ENCODE peak calls at places on chromosomes 1 and 21, in five cellular contexts. D is stomach, B is GM12891, S is endothelial cell of umbilical vein, G is HCT116. H is an unnamed sample.

GRCh38 chr1:165893507-165893906 is 66.1 kb downstream of the UCK2 start:
- DNase-seq in D (no peak), B (no peak), S (no peak), G (no peak), H (no peak)

GRCh38 chr21:37658121-37658993 is 257.9 kb downstream of the KCNJ6 start:
- DNase-seq in D (no peak), B (no peak), S (no peak), G (no peak), H (no peak)

GRCh38 chr1:209710098-209710497 is 5.5 kb downstream of the HSD11B1 start:
- DNase-seq in D (no peak), B (no peak), S (no peak), G (no peak), H (no peak)

GRCh38 chr21:31203371-31204054 is 140.5 kb downstream of the TIAM1 start:
- DNase-seq in D (no peak), B (no peak), S (no peak), G (peak; percentile 18), H (no peak)

GRCh38 chr1:246117066-246117791 is 389.9 kb downstream of the SMYD3 start:
- DNase-seq in D (peak; percentile 31), B (peak; percentile 20), S (peak; percentile 70), G (no peak), H (peak; percentile 8)

GRCh38 chr1:103496014-103496635 is 29.4 kb upstream of the RNPC3 start:
- DNase-seq in D (no peak), B (no peak), S (no peak), G (no peak), H (no peak)

GRCh38 chr1:3399732-3400131 is 54.7 kb upstream of the ARHGEF16 start:
- DNase-seq in D (no peak), B (no peak), S (no peak), G (no peak), H (no peak)

GRCh38 chr1:79220509-79220908 is 214.0 kb upstream of the ADGRL4 start:
- DNase-seq in D (no peak), B (no peak), S (no peak), G (no peak), H (no peak)

GRCh38 chr1:84377480-84378095 is 20.7 kb upstream of the DNASE2B start:
- DNase-seq in D (no peak), B (no peak), S (no peak), G (no peak), H (no peak)

GRCh38 chr1:113797472-113797871 is 14.8 kb downstream of the RSBN1 start:
- DNase-seq in D (no peak), B (no peak), S (no peak), G (no peak), H (no peak)

GRCh38 chr1:7346070-7346596 is 425.0 kb upstream of the VAMP3 start:
- DNase-seq in D (no peak), B (no peak), S (no peak), G (no peak), H (no peak)

GRCh38 chr21:34835526-34835925 is 166.7 kb downstream of the CLIC6 start:
- DNase-seq in D (no peak), B (no peak), S (no peak), G (no peak), H (no peak)
- TF ChIP-seq POLR2AphosphoS5 in D (no peak), B (no peak), S (no peak), G (no peak), H (no peak)

GRCh38 chr21:42343963-42344510 is 6.8 kb downstream of the TFF2 start:
- DNase-seq in D (no peak), B (no peak), S (no peak), G (no peak), H (no peak)

GRCh38 chr21:42343556-42343955 is 7.2 kb downstream of the TFF2 start:
- DNase-seq in D (no peak), B (no peak), S (no peak), G (no peak), H (no peak)

GRCh38 chr21:42340187-42340586 is 10.6 kb downstream of the TFF2 start:
- DNase-seq in D (no peak), B (no peak), S (no peak), G (no peak), H (no peak)

GRCh38 chr21:42343101-42343500 is 7.7 kb downstream of the TFF2 start:
- DNase-seq in D (no peak), B (no peak), S (no peak), G (no peak), H (no peak)

DNA sequence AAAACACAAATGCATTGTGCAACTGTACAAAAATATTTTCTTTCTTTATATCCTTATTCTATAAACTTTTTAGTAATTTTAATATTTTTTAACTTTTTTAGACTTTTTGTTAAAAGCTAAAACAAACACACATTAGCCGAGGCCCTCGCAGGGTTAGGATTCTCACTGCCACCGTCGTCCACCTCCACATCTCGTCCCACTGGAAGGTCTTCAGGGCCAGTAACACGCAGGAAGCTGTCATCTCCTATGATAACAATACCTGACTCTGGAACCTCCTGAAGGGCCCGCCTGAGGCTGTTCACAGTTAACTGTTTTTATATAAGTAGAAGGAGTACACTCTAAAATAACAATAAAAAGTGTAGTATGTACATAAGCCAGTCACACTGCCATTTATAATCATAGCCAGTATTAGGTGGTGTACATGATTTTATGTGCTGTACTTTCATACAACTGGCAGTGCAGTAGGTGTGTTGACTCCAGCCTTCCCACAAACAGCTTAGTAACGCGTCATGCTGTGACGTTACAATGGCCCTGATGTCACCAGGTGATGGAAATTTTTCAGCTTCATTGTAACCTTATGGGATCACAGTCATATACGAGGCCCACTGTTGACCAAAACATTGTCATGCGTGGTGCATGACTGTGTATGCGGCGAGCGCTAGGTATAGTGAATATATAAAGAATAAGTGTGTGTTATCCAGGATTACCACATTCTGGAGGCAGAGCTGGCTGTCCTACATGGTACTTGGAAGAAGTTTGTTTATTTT is 8.8 kb downstream of the TFF2 start:
- DNase-seq in D (no peak), B (no peak), S (no peak), G (no peak), H (no peak)
- TF ChIP-seq POLR2AphosphoS5 in D (no peak), B (no peak), S (no peak), G (no peak), H (no peak)

GRCh38 chr1:8858888-8859706 is 19.4 kb downstream of the ENO1 start:
- DNase-seq in D (peak; percentile 43), B (no peak), S (peak; percentile 83), G (no peak), H (no peak)
- TF ChIP-seq POLR2AphosphoS5 in D (peak; percentile 44), B (peak; percentile 75), S (peak; percentile 45), G (peak; percentile 41), H (peak; percentile 66)

DNA sequence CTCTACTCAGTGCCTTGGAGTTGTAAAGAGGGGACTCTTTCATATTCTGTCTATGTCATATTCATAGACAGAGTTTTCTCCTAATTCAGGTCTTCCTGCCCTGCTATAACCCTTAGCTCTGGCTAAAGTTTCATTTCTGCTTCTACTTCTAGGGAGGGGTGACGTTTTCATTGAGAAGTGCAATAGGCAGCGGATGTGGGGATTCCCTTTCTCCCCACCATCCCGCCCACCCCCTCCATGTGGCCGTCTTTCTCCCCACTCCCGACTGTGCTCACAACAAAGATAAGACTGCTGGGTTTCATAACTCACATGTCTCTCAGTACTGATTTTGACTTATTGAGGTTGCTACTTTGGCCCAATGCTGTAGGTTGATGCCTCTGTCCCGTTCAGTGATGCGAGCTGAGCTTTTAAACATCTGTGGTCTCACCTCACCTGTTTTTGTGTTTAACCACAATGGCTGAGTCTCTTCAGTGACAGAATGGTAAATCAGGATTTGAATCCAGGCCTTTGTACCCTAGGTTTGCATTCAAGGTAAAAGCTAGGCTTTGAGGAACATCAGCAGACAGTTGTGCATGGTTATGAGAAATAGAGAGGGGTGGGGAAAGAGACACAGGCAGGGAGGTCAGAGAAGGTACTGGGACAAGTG is 7.8 kb upstream of the KIF14 start:
- DNase-seq in D (no peak), B (peak; percentile 18), S (no peak), G (no peak), H (peak; percentile 38)
- TF ChIP-seq POLR2AphosphoS5 in D (no peak), B (no peak), S (no peak), G (no peak), H (no peak)

GRCh38 chr1:41861509-41862410 is 57.0 kb downstream of the HIVEP3 start:
- DNase-seq in D (no peak), B (no peak), S (no peak), G (no peak), H (no peak)

GRCh38 chr1:41860771-41861170 is 58.0 kb downstream of the HIVEP3 start:
- DNase-seq in D (no peak), B (no peak), S (no peak), G (no peak), H (no peak)

GRCh38 chr1:41864471-41865040 is 54.2 kb downstream of the HIVEP3 start:
- DNase-seq in D (no peak), B (no peak), S (no peak), G (no peak), H (no peak)

GRCh38 chr1:41863683-41864082 is 55.0 kb downstream of the HIVEP3 start:
- DNase-seq in D (no peak), B (no peak), S (no peak), G (no peak), H (no peak)

GRCh38 chr1:41862411-41863221 is 56.1 kb downstream of the HIVEP3 start:
- DNase-seq in D (no peak), B (no peak), S (peak; percentile 76), G (peak; percentile 83), H (no peak)
- TF ChIP-seq POLR2AphosphoS5 in D (no peak), B (no peak), S (no peak), G (peak; percentile 30), H (no peak)